ENCODE peak calls at places on chromosomes 2 and 18, in eight cellular contexts. N is fibroblast of pulmonary artery; J is anterior cingulate cortex; W is GM20000; Q is hypothalamus; I is stimulated activated CD8-positive, alpha-beta memory T cell treated with anti-CD3 and anti-CD28 coated beads, Interleukin-15, amount 100 ng/mL, for 1 hour; E is endothelial cell; D is T follicular helper cell. R is an unnamed sample.

GRCh38 chr18:26190506-26190905 is 35.7 kb upstream of the TAF4B start:
- DNase-seq in N (no peak), J (no peak), W (peak), Q (no peak), I (no peak), E (no peak), D (no peak), R (no peak)

GRCh38 chr18:35673682-35674081 is 92.1 kb downstream of the GALNT1 start:
- DNase-seq in N (no peak), J (no peak), W (no peak), Q (no peak), I (no peak), E (no peak), D (no peak), R (no peak)

GRCh38 chr2:232013701-232014353 is 52.3 kb downstream of the DIS3L2 start:
- DNase-seq in N (peak), J (no peak), W (peak), Q (no peak), I (no peak), E (no peak), D (no peak), R (no peak)

GRCh38 chr2:8573234-8573941 is 108.5 kb upstream of the ID2 start:
- DNase-seq in N (no peak), J (no peak), W (no peak), Q (no peak), I (no peak), E (no peak), D (no peak), R (no peak)

GRCh38 chr2:199148076-199148845 is 309.5 kb downstream of the SATB2 start:
- DNase-seq in N (no peak), J (no peak), W (no peak), Q (no peak), I (no peak), E (no peak), D (no peak), R (no peak)

GRCh38 chr2:197576631-197577030 is 60.8 kb downstream of the MOB4 start:
- DNase-seq in N (peak), J (no peak), W (no peak), Q (no peak), I (no peak), E (no peak), D (no peak), R (no peak)

GRCh38 chr18:10006261-10006903 is 92.6 kb downstream of the VAPA start:
- DNase-seq in N (peak), J (no peak), W (no peak), Q (no peak), I (no peak), E (no peak), D (no peak), R (no peak)

GRCh38 chr2:84908948-84909713 is 3.7 kb downstream of the TMSB10 start:
- DNase-seq in N (no peak), J (no peak), W (no peak), Q (no peak), I (no peak), E (no peak), D (no peak), R (no peak)

GRCh38 chr2:19540739-19541503 is 182.5 kb upstream of the OSR1 start:
- DNase-seq in N (peak), J (no peak), W (no peak), Q (no peak), I (no peak), E (no peak), D (no peak), R (no peak)

GRCh38 chr2:175203621-175204496 is 22.3 kb upstream of the ATP5MC3 start:
- DNase-seq in N (peak), J (peak), W (peak), Q (peak), I (no peak), E (peak), D (no peak), R (peak)

GRCh38 chr2:224381913-224382647 is 19.8 kb downstream of the FAM124B start:
- DNase-seq in N (peak), J (no peak), W (no peak), Q (no peak), I (no peak), E (no peak), D (no peak), R (no peak)

GRCh38 chr18:11482271-11482670 is 127.1 kb upstream of the SLC35G4 start:
- DNase-seq in N (peak), J (no peak), W (no peak), Q (no peak), I (no peak), E (no peak), D (no peak), R (no peak)

GRCh38 chr2:157922815-157923214 is 46.7 kb upstream of the ACVR1 start:
- DNase-seq in N (no peak), J (no peak), W (no peak), Q (no peak), I (no peak), E (no peak), D (no peak), R (no peak)

GRCh38 chr18:76456018-76456750 is 38.9 kb downstream of the ZNF516 start:
- DNase-seq in N (peak), J (no peak), W (no peak), Q (no peak), I (no peak), E (no peak), D (no peak), R (no peak)

GRCh38 chr18:73615506-73615905 is 532.1 kb downstream of the FBXO15 start:
- DNase-seq in N (no peak), J (no peak), W (no peak), Q (no peak), I (no peak), E (no peak), D (no peak), R (no peak)

GRCh38 chr2:176419591-176420071 is 150.4 kb downstream of the MTX2 start:
- DNase-seq in N (peak), J (no peak), W (no peak), Q (no peak), I (no peak), E (no peak), D (no peak), R (no peak)

GRCh38 chr2:1132328-1132964 is 181.8 kb downstream of the SNTG2 start:
- DNase-seq in N (no peak), J (no peak), W (no peak), Q (no peak), I (no peak), E (no peak), D (no peak), R (no peak)

GRCh38 chr2:86064006-86064405 is 41.7 kb downstream of the POLR1A start:
- DNase-seq in N (no peak), J (no peak), W (no peak), Q (no peak), I (no peak), E (no peak), D (no peak), R (no peak)

GRCh38 chr2:29238497-29238896 is 123.3 kb downstream of the CLIP4 start:
- DNase-seq in N (peak), J (no peak), W (peak), Q (no peak), I (no peak), E (peak), D (no peak), R (peak)

GRCh38 chr2:54524236-54524991 is 68.3 kb downstream of the SPTBN1 start:
- DNase-seq in N (peak), J (no peak), W (peak), Q (no peak), I (no peak), E (no peak), D (no peak), R (no peak)

GRCh38 chr18:50982086-50982801 is 14.4 kb downstream of the ELAC1 start:
- DNase-seq in N (no peak), J (no peak), W (no peak), Q (no peak), I (no peak), E (no peak), D (no peak), R (no peak)

GRCh38 chr2:240129731-240130392 is 6.2 kb downstream of the COPS9 start:
- DNase-seq in N (no peak), J (no peak), W (no peak), Q (no peak), I (no peak), E (no peak), D (no peak), R (peak)

GRCh38 chr2:893311-893710 is 57.3 kb upstream of the SNTG2 start:
- DNase-seq in N (no peak), J (no peak), W (no peak), Q (no peak), I (no peak), E (no peak), D (no peak), R (peak)

GRCh38 chr2:88967844-88968243 is 276.4 kb downstream of the RPIA start:
- DNase-seq in N (peak), J (no peak), W (no peak), Q (no peak), I (no peak), E (no peak), D (no peak), R (no peak)

GRCh38 chr2:130819226-130819914 is 17.3 kb upstream of the ARHGEF4 start:
- DNase-seq in N (no peak), J (no peak), W (no peak), Q (no peak), I (no peak), E (no peak), D (no peak), R (no peak)

GRCh38 chr2:133418671-133419070 is 149.6 kb downstream of the NCKAP5 start:
- DNase-seq in N (no peak), J (no peak), W (no peak), Q (no peak), I (no peak), E (no peak), D (no peak), R (no peak)

GRCh38 chr2:97997774-97998392 is 2.1 kb upstream of the TMEM131 start:
- DNase-seq in N (no peak), J (no peak), W (no peak), Q (no peak), I (no peak), E (no peak), D (no peak), R (no peak)

GRCh38 chr2:170554278-170554955 is 160.7 kb upstream of the SP5 start:
- DNase-seq in N (peak), J (no peak), W (no peak), Q (no peak), I (no peak), E (no peak), D (no peak), R (peak)

GRCh38 chr2:191247381-191248057 is 2.3 kb downstream of the MYO1B start:
- DNase-seq in N (peak), J (no peak), W (no peak), Q (no peak), I (no peak), E (no peak), D (no peak), R (peak)

GRCh38 chr2:27249891-27250651 is 12.8 kb downstream of the SLC30A3 start:
- DNase-seq in N (peak), J (peak), W (peak), Q (no peak), I (peak), E (peak), D (peak), R (peak)

GRCh38 chr18:8349608-8350323 is 259.5 kb upstream of the RAB12 start:
- DNase-seq in N (no peak), J (no peak), W (no peak), Q (no peak), I (no peak), E (no peak), D (no peak), R (peak)

GRCh38 chr2:65483763-65484162 is 51.4 kb upstream of the SPRED2 start:
- DNase-seq in N (peak), J (no peak), W (no peak), Q (no peak), I (no peak), E (no peak), D (no peak), R (no peak)

GRCh38 chr2:192030289-192030688 is 164.4 kb downstream of the TMEFF2 start:
- DNase-seq in N (peak), J (no peak), W (no peak), Q (no peak), I (no peak), E (no peak), D (no peak), R (no peak)

R was measured in pancreas.